ENCODE peak calls at places on chromosomes 13 and 19, in seven cellular contexts. L is Calu3, V is bronchial epithelial cell, K is left lung, B is endodermal cell, Y is psoas muscle, N is astrocyte of the spinal cord. W is an unnamed sample.
A peak's percentile ranks its signal among the peaks of the same experiment; 100 is the strongest.

GRCh38 chr19:6616011-6616410 is 25.1 kb upstream of the CD70 start:
- DNase-seq in L (no peak), V (peak; percentile 78), K (no peak), B (no peak), Y (no peak), N (peak; percentile 59), W (no peak)

GRCh38 chr13:30806784-30807183 is 71.4 kb downstream of the ALOX5AP start:
- DNase-seq in L (no peak), V (peak; percentile 81), K (no peak), B (no peak), Y (no peak), N (peak; percentile 76), W (peak; percentile 14)

GRCh38 chr19:8487137-8487851 is 15.1 kb downstream of the PRAM1 start:
- DNase-seq in L (no peak), V (no peak), K (peak; percentile 83), B (no peak), Y (no peak), N (no peak), W (no peak)

GRCh38 chr19:49793561-49793840 is 19.6 kb downstream of the FUZ start:
- DNase-seq in L (no peak), V (peak; percentile 31), K (no peak), B (no peak), Y (no peak), N (no peak), W (no peak)

GRCh38 chr13:99863789-99864626 is 107.6 kb downstream of the ZIC5 start:
- DNase-seq in L (no peak), V (no peak), K (no peak), B (peak; percentile 14), Y (no peak), N (no peak), W (no peak)

GRCh38 chr19:22807061-22807835 is 23.3 kb upstream of the ZNF99 start:
- DNase-seq in L (no peak), V (no peak), K (no peak), B (no peak), Y (no peak), N (no peak), W (no peak)

GRCh38 chr19:16841391-16841926 is 12.3 kb downstream of the SIN3B start:
- DNase-seq in L (no peak), V (no peak), K (no peak), B (no peak), Y (no peak), N (no peak), W (no peak)

GRCh38 chr19:46976845-46977320 is 42.8 kb upstream of the NPAS1 start:
- DNase-seq in L (peak; percentile 45), V (no peak), K (peak; percentile 56), B (peak; percentile 94), Y (peak; percentile 64), N (peak; percentile 57), W (no peak)

GRCh38 chr13:98334620-98335205 is 157.6 kb upstream of the RNF113B start:
- DNase-seq in L (no peak), V (no peak), K (no peak), B (peak; percentile 22), Y (no peak), N (no peak), W (no peak)

GRCh38 chr19:5292453-5292842 is 48.2 kb downstream of the PTPRS start:
- DNase-seq in L (no peak), V (no peak), K (no peak), B (no peak), Y (no peak), N (no peak), W (no peak)

GRCh38 chr13:72104656-72105180 is 237.7 kb upstream of the DACH1 start:
- DNase-seq in L (no peak), V (peak; percentile 85), K (no peak), B (no peak), Y (no peak), N (peak; percentile 16), W (no peak)

GRCh38 chr19:18141031-18141430 is 11.9 kb upstream of the PIK3R2 start:
- DNase-seq in L (no peak), V (no peak), K (no peak), B (no peak), Y (no peak), N (no peak), W (no peak)

GRCh38 chr19:4744451-4745170 is 21.0 kb upstream of the DPP9 start:
- DNase-seq in L (no peak), V (peak; percentile 90), K (peak; percentile 50), B (no peak), Y (no peak), N (peak; percentile 69), W (peak; percentile 77)

GRCh38 chr19:46975918-46976782 is 43.5 kb upstream of the NPAS1 start:
- DNase-seq in L (peak; percentile 73), V (peak; percentile 77), K (peak; percentile 89), B (peak; percentile 86), Y (peak; percentile 98), N (peak; percentile 96), W (peak; percentile 99)

GRCh38 chr13:30572859-30573275 is 44.9 kb upstream of the USPL1 start:
- DNase-seq in L (no peak), V (peak; percentile 39), K (no peak), B (no peak), Y (no peak), N (peak; percentile 80), W (no peak)

GRCh38 chr19:15466851-15467733 is 2.7 kb upstream of the RASAL3 start:
- DNase-seq in L (no peak), V (peak; percentile 80), K (no peak), B (no peak), Y (no peak), N (peak; percentile 44), W (no peak)

GRCh38 chr19:58059003-58059671 is at the start of gene ZNF135:
- DNase-seq in L (no peak), V (peak; percentile 51), K (peak; percentile 85), B (peak; percentile 94), Y (peak; percentile 88), N (peak; percentile 87), W (peak; percentile 60)

GRCh38 chr19:45505151-45505995 is 1.9 kb upstream of the VASP start:
- DNase-seq in L (no peak), V (no peak), K (no peak), B (no peak), Y (no peak), N (peak; percentile 46), W (no peak)

GRCh38 chr19:33438016-33438671 is 64.6 kb downstream of the CEBPG start:
- DNase-seq in L (no peak), V (no peak), K (peak; percentile 21), B (no peak), Y (no peak), N (peak; percentile 26), W (no peak)

GRCh38 chr13:60267498-60268202 is 103.9 kb upstream of the DIAPH3 start:
- DNase-seq in L (no peak), V (no peak), K (peak; percentile 33), B (peak; percentile 89), Y (no peak), N (no peak), W (no peak)

GRCh38 chr19:52453324-52454094 is at the start of gene ZNF578:
- DNase-seq in L (no peak), V (peak; percentile 65), K (peak; percentile 76), B (no peak), Y (peak; percentile 80), N (peak; percentile 89), W (peak; percentile 39)

GRCh38 chr13:46622918-46623256 is 69.9 kb downstream of the LRCH1 start:
- DNase-seq in L (no peak), V (no peak), K (no peak), B (no peak), Y (peak; percentile 29), N (peak; percentile 60), W (peak; percentile 63)

GRCh38 chr19:3471954-3472655 is 8.2 kb downstream of the SMIM24 start:
- DNase-seq in L (peak; percentile 44), V (no peak), K (no peak), B (peak; percentile 80), Y (peak; percentile 56), N (no peak), W (no peak)

DNA sequence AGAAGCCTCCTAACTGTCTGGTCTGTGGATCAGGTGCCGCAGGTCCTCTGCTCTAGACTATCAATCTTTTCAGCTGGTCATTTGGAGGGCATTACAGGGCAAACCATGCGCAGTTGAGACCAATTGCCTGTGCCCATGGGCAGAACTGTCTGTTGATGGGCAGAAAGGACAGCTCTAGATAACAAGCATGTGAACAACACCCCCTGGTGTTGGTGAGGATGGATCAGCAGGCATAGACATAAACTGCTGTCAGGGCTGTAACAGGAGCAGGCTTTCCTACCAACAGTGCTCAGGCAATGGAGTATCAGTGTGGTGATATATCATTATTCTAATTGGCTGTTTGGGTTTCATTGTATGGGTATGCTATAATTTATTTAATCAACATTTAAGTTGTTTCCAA is 104.7 kb upstream of the KL start:
- DNase-seq in L (peak; percentile 16), V (peak; percentile 64), K (no peak), B (peak; percentile 72), Y (no peak), N (peak; percentile 38), W (no peak)
- TF ChIP-seq CTCF in L (no peak), V (peak; percentile 66), K (no peak), B (peak; percentile 76), Y (no peak), N (peak; percentile 54), W (peak; percentile 47)

DNA sequence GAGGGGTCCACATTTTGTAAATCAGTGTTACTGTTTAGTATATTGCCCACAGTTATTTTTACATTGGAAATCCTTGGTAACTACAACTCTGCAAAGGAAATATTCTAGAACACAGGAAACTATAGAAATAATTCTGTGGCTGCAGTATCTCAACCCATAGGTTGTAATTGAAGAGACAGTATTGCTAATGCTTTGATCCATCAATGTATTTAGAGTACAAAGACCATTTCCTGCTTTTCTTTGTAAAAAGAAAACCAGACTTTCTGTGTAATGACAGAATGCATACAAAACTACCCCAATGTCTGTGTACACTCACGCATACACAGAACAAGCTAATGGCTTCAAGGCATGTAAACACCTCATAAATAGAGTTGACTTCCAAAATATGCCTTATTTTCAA is 622.1 kb upstream of the ARGLU1 start:
- DNase-seq in L (no peak), V (no peak), K (no peak), B (no peak), Y (no peak), N (no peak), W (no peak)
- TF ChIP-seq CTCF in L (no peak), V (no peak), K (no peak), B (no peak), Y (no peak), N (no peak), W (no peak)

GRCh38 chr13:50123862-50124535 is 108.8 kb downstream of the KCNRG start:
- DNase-seq in L (peak; percentile 91), V (peak; percentile 84), K (peak; percentile 84), B (peak; percentile 88), Y (peak; percentile 87), N (peak; percentile 97), W (peak; percentile 96)
- TF ChIP-seq CTCF in L (no peak), V (peak; percentile 16), K (no peak), B (peak; percentile 19), Y (no peak), N (no peak), W (no peak)

DNA sequence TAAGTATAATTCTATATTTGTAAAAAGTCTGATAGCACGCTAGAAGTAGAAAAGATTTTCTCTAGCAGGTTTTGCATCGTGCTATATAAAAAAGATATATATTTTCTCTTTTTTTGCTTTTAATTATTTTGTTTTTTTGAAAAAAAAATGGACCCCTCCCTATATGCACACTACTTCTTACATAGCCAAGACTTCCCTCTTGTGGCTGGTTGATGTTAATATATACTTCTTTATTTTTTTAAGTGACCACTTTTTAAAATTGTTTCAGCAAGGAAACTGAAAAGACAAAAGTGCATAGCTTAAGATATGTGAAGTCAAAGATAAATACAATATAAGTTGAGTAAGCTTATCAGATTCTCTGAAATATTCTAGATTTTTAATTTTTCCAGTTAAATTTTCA is 1202.8 kb downstream of the DIAPH3 start:
- DNase-seq in L (no peak), V (peak; percentile 6), K (no peak), B (no peak), Y (no peak), N (peak; percentile 48), W (no peak)
- TF ChIP-seq CTCF in L (no peak), V (no peak), K (no peak), B (peak; percentile 76), Y (no peak), N (peak; percentile 34), W (no peak)

W was measured in AG09319.